ENCODE peak calls at places on chromosomes 16 and 17, in nine cellular contexts. One of them, this sample, is unnamed. For H3K4me1, the result is how much of the 10 kb centered on the place peaks cover.

GRCh38 chr16:852451-853185 is 52.1 kb upstream of the GNG13 start:
- DNase-seq in thyroid gland: no peak
- DNase-seq in heart left ventricle: no peak
- DNase-seq in prostate gland: no peak
- DNase-seq in A549: no peak
- DNase-seq in HCT116: no peak
- DNase-seq in PC-9: no peak
- DNase-seq in Panc1: no peak
- DNase-seq in pancreas: peak
- DNase-seq in this sample: no peak

GRCh38 chr17:45294506-45294905 is 22.3 kb downstream of the MAP3K14 start:
- DNase-seq in HCT116: no peak
- DNase-seq in thyroid gland: peak
- DNase-seq in pancreas: peak
- DNase-seq in prostate gland: peak
- DNase-seq in A549: no peak
- DNase-seq in Panc1: no peak
- DNase-seq in heart left ventricle: peak
- DNase-seq in PC-9: peak
- DNase-seq in this sample: no peak

GRCh38 chr17:51164911-51165679 is 1.1 kb upstream of the NME2 start:
- DNase-seq in PC-9: no peak
- DNase-seq in Panc1: no peak
- DNase-seq in A549: no peak
- DNase-seq in pancreas: peak
- DNase-seq in prostate gland: no peak
- DNase-seq in HCT116: no peak
- DNase-seq in thyroid gland: no peak
- DNase-seq in heart left ventricle: peak
- DNase-seq in this sample: no peak

GRCh38 chr17:70169707-70170597 is 620 bp downstream of the KCNJ2 start:
- DNase-seq in HCT116: no peak
- DNase-seq in prostate gland: no peak
- DNase-seq in thyroid gland: no peak
- DNase-seq in heart left ventricle: peak
- DNase-seq in PC-9: no peak
- DNase-seq in Panc1: no peak
- DNase-seq in pancreas: no peak
- DNase-seq in A549: peak
- DNase-seq in this sample: no peak

GRCh38 chr17:18967806-18968744 is 16.1 kb downstream of the SLC5A10 start:
- DNase-seq in A549: no peak
- DNase-seq in thyroid gland: peak
- DNase-seq in HCT116: no peak
- DNase-seq in heart left ventricle: no peak
- DNase-seq in Panc1: no peak
- DNase-seq in PC-9: peak
- DNase-seq in prostate gland: no peak
- DNase-seq in pancreas: peak
- DNase-seq in this sample: no peak

GRCh38 chr17:9904277-9905077 is 594 bp downstream of the RCVRN start:
- DNase-seq in HCT116: no peak
- DNase-seq in Panc1: no peak
- DNase-seq in prostate gland: no peak
- DNase-seq in PC-9: no peak
- DNase-seq in heart left ventricle: no peak
- DNase-seq in pancreas: no peak
- DNase-seq in A549: no peak
- DNase-seq in thyroid gland: no peak
- DNase-seq in this sample: no peak

GRCh38 chr17:57924677-57925076 is 30.5 kb downstream of the CUEDC1 start:
- DNase-seq in prostate gland: no peak
- DNase-seq in thyroid gland: peak
- DNase-seq in heart left ventricle: peak
- DNase-seq in HCT116: no peak
- DNase-seq in Panc1: no peak
- DNase-seq in A549: no peak
- DNase-seq in pancreas: no peak
- DNase-seq in PC-9: no peak
- DNase-seq in this sample: no peak

GRCh38 chr16:23901178-23902131 is 65.7 kb downstream of the PRKCB start:
- DNase-seq in pancreas: no peak
- DNase-seq in heart left ventricle: no peak
- DNase-seq in prostate gland: no peak
- DNase-seq in A549: no peak
- DNase-seq in PC-9: no peak
- DNase-seq in Panc1: no peak
- DNase-seq in HCT116: no peak
- DNase-seq in thyroid gland: no peak
- DNase-seq in this sample: no peak

GRCh38 chr17:3875317-3875716 is 17.5 kb downstream of the CAMKK1 start:
- DNase-seq in Panc1: no peak
- DNase-seq in pancreas: no peak
- DNase-seq in HCT116: no peak
- DNase-seq in prostate gland: no peak
- DNase-seq in heart left ventricle: no peak
- DNase-seq in PC-9: no peak
- DNase-seq in thyroid gland: no peak
- DNase-seq in A549: no peak
- DNase-seq in this sample: no peak

GRCh38 chr17:38893612-38894011 is 23.8 kb downstream of the LASP1 start:
- DNase-seq in pancreas: no peak
- DNase-seq in PC-9: no peak
- DNase-seq in A549: no peak
- DNase-seq in Panc1: no peak
- DNase-seq in HCT116: no peak
- DNase-seq in thyroid gland: no peak
- DNase-seq in heart left ventricle: peak
- DNase-seq in prostate gland: no peak
- DNase-seq in this sample: peak

GRCh38 chr17:46791531-46791930 is 27.0 kb downstream of the WNT3 start:
- DNase-seq in A549: no peak
- DNase-seq in PC-9: no peak
- DNase-seq in prostate gland: no peak
- DNase-seq in pancreas: no peak
- DNase-seq in Panc1: no peak
- DNase-seq in thyroid gland: no peak
- DNase-seq in heart left ventricle: no peak
- DNase-seq in HCT116: no peak
- DNase-seq in this sample: no peak

GRCh38 chr16:50573947-50574751 is 26.0 kb downstream of the NKD1 start:
- DNase-seq in HCT116: no peak
- DNase-seq in pancreas: no peak
- DNase-seq in heart left ventricle: peak
- DNase-seq in PC-9: no peak
- DNase-seq in Panc1: no peak
- DNase-seq in thyroid gland: no peak
- DNase-seq in A549: no peak
- DNase-seq in prostate gland: no peak
- DNase-seq in this sample: peak

GRCh38 chr16:72094266-72094610 is 591 bp downstream of the DHX38 start:
- DNase-seq in HCT116: no peak
- DNase-seq in heart left ventricle: no peak
- DNase-seq in A549: no peak
- DNase-seq in pancreas: no peak
- DNase-seq in thyroid gland: no peak
- DNase-seq in PC-9: peak
- DNase-seq in Panc1: no peak
- DNase-seq in prostate gland: no peak
- DNase-seq in this sample: no peak

GRCh38 chr17:1754430-1755112 is 7.3 kb upstream of the SERPINF1 start:
- DNase-seq in pancreas: no peak
- DNase-seq in thyroid gland: no peak
- DNase-seq in A549: no peak
- DNase-seq in Panc1: no peak
- DNase-seq in HCT116: no peak
- DNase-seq in PC-9: no peak
- DNase-seq in heart left ventricle: no peak
- DNase-seq in prostate gland: no peak
- DNase-seq in this sample: no peak

GRCh38 chr17:68514809-68515208 is 2.6 kb downstream of the PRKAR1A start:
- DNase-seq in PC-9: no peak
- DNase-seq in Panc1: no peak
- DNase-seq in HCT116: no peak
- DNase-seq in pancreas: no peak
- DNase-seq in heart left ventricle: no peak
- DNase-seq in thyroid gland: no peak
- DNase-seq in A549: no peak
- DNase-seq in prostate gland: no peak
- DNase-seq in this sample: no peak

GRCh38 chr17:78147315-78147998 is 1.3 kb downstream of the C17orf99 start:
- DNase-seq in thyroid gland: no peak
- DNase-seq in PC-9: no peak
- DNase-seq in heart left ventricle: no peak
- DNase-seq in A549: no peak
- DNase-seq in HCT116: no peak
- DNase-seq in Panc1: no peak
- DNase-seq in prostate gland: no peak
- DNase-seq in pancreas: peak
- DNase-seq in this sample: no peak

GRCh38 chr17:37092701-37093100 is 143.9 kb downstream of the AATF start:
- DNase-seq in Panc1: no peak
- DNase-seq in A549: no peak
- DNase-seq in pancreas: no peak
- DNase-seq in PC-9: no peak
- DNase-seq in HCT116: no peak
- DNase-seq in prostate gland: no peak
- DNase-seq in thyroid gland: no peak
- DNase-seq in heart left ventricle: no peak
- DNase-seq in this sample: no peak
- TF ChIP-seq CTCF in Panc1: no peak
- TF ChIP-seq CTCF in A549: no peak
- TF ChIP-seq CTCF in pancreas: no peak
- TF ChIP-seq CTCF in PC-9: no peak
- TF ChIP-seq CTCF in HCT116: no peak
- TF ChIP-seq CTCF in prostate gland: no peak
- TF ChIP-seq CTCF in thyroid gland: no peak
- TF ChIP-seq CTCF in heart left ventricle: no peak
- TF ChIP-seq CTCF in this sample: no peak

GRCh38 chr16:74456290-74456625 is 35.0 kb upstream of the CLEC18B start:
- DNase-seq in heart left ventricle: no peak
- DNase-seq in A549: no peak
- DNase-seq in PC-9: no peak
- DNase-seq in thyroid gland: no peak
- DNase-seq in pancreas: no peak
- DNase-seq in Panc1: no peak
- DNase-seq in prostate gland: no peak
- DNase-seq in HCT116: no peak
- DNase-seq in this sample: no peak
- H3K27ac ChIP-seq in heart left ventricle: no peak
- H3K27ac ChIP-seq in A549: no peak
- H3K27ac ChIP-seq in PC-9: no peak
- H3K27ac ChIP-seq in thyroid gland: no peak
- H3K27ac ChIP-seq in pancreas: no peak
- H3K27ac ChIP-seq in Panc1: no peak
- H3K27ac ChIP-seq in prostate gland: no peak
- H3K27ac ChIP-seq in HCT116: peak
- H3K27ac ChIP-seq in this sample: no peak

GRCh38 chr17:82269138-82269881 is 4.2 kb downstream of the CSNK1D start:
- DNase-seq in pancreas: no peak
- DNase-seq in thyroid gland: no peak
- DNase-seq in prostate gland: no peak
- DNase-seq in Panc1: no peak
- DNase-seq in heart left ventricle: no peak
- DNase-seq in HCT116: no peak
- DNase-seq in PC-9: no peak
- DNase-seq in A549: no peak
- DNase-seq in this sample: no peak

GRCh38 chr17:82267575-82268379 is 5.7 kb downstream of the CSNK1D start:
- DNase-seq in PC-9: peak
- DNase-seq in heart left ventricle: peak
- DNase-seq in thyroid gland: peak
- DNase-seq in A549: peak
- DNase-seq in HCT116: no peak
- DNase-seq in prostate gland: peak
- DNase-seq in Panc1: peak
- DNase-seq in pancreas: peak
- DNase-seq in this sample: peak

GRCh38 chr17:82263641-82264040 is 9.9 kb downstream of the CSNK1D start:
- DNase-seq in A549: no peak
- DNase-seq in PC-9: no peak
- DNase-seq in Panc1: no peak
- DNase-seq in heart left ventricle: no peak
- DNase-seq in prostate gland: no peak
- DNase-seq in HCT116: no peak
- DNase-seq in thyroid gland: peak
- DNase-seq in pancreas: no peak
- DNase-seq in this sample: no peak

GRCh38 chr17:82269882-82270500 is 3.5 kb downstream of the CSNK1D start:
- DNase-seq in heart left ventricle: no peak
- DNase-seq in prostate gland: no peak
- DNase-seq in Panc1: no peak
- DNase-seq in HCT116: no peak
- DNase-seq in thyroid gland: no peak
- DNase-seq in A549: no peak
- DNase-seq in pancreas: no peak
- DNase-seq in PC-9: no peak
- DNase-seq in this sample: no peak

GRCh38 chr17:82266142-82266541 is 7.4 kb downstream of the CSNK1D start:
- DNase-seq in HCT116: no peak
- DNase-seq in Panc1: no peak
- DNase-seq in A549: no peak
- DNase-seq in heart left ventricle: no peak
- DNase-seq in thyroid gland: no peak
- DNase-seq in pancreas: no peak
- DNase-seq in PC-9: no peak
- DNase-seq in prostate gland: no peak
- DNase-seq in this sample: no peak
- H3K4me1 ChIP-seq in HCT116: under half
- H3K4me1 ChIP-seq in Panc1: under half
- H3K4me1 ChIP-seq in A549: half or more
- H3K4me1 ChIP-seq in heart left ventricle: half or more
- H3K4me1 ChIP-seq in thyroid gland: under half
- H3K4me1 ChIP-seq in pancreas: under half
- H3K4me1 ChIP-seq in PC-9: under half
- H3K4me1 ChIP-seq in prostate gland: under half
- H3K4me1 ChIP-seq in this sample: under half

GRCh38 chr16:30984669-30985400 is at the start of gene HSD3B7:
- DNase-seq in PC-9: peak
- DNase-seq in Panc1: peak
- DNase-seq in heart left ventricle: peak
- DNase-seq in HCT116: peak
- DNase-seq in thyroid gland: peak
- DNase-seq in pancreas: peak
- DNase-seq in prostate gland: peak
- DNase-seq in A549: peak
- DNase-seq in this sample: peak
- TF ChIP-seq CTCF in PC-9: peak
- TF ChIP-seq CTCF in Panc1: peak
- TF ChIP-seq CTCF in heart left ventricle: peak
- TF ChIP-seq CTCF in HCT116: peak
- TF ChIP-seq CTCF in thyroid gland: peak
- TF ChIP-seq CTCF in pancreas: peak
- TF ChIP-seq CTCF in prostate gland: peak
- TF ChIP-seq CTCF in A549: peak
- TF ChIP-seq CTCF in this sample: peak